ENCODE peak calls at places on chromosome 14, in four cellular contexts. P is fibroblast of the aortic adventitia, L is GM10248, F is heart left ventricle. R is an unnamed sample.

GRCh38 chr14:102182190-102182589 is 42.5 kb downstream of the WDR20 start:
- DNase-seq in L (no peak), P (peak; percentile 40), F (no peak), R (no peak)

GRCh38 chr14:80150301-80150700 is 61.0 kb downstream of the DIO2 start:
- DNase-seq in F (no peak), L (no peak), P (no peak), R (no peak)

GRCh38 chr14:102668291-102668873 is 75.9 kb downstream of the RCOR1 start:
- DNase-seq in F (no peak), L (no peak), P (no peak), R (no peak)

GRCh38 chr14:74616507-74616906 is 4.5 kb upstream of the LTBP2 start:
- DNase-seq in L (no peak), F (no peak), P (peak; percentile 83), R (no peak)

GRCh38 chr14:75205586-75205985 is 29.2 kb upstream of the TMED10 start:
- DNase-seq in P (peak; percentile 53), L (no peak), F (no peak), R (no peak)

GRCh38 chr14:99728981-99729451 is 44.9 kb downstream of the CYP46A1 start:
- DNase-seq in L (no peak), P (no peak), F (peak; percentile 10), R (peak; percentile 51)

GRCh38 chr14:88518592-88519512 is 36.0 kb downstream of the PTPN21 start:
- DNase-seq in P (peak; percentile 76), F (no peak), L (no peak), R (no peak)

GRCh38 chr14:101812071-101812470 is 50.6 kb downstream of the PPP2R5C start:
- DNase-seq in P (no peak), L (no peak), F (no peak), R (no peak)

GRCh38 chr14:24366664-24367505 is 1.1 kb upstream of the NFATC4 start:
- DNase-seq in F (peak; percentile 93), L (peak; percentile 91), P (peak; percentile 97), R (peak; percentile 94)

GRCh38 chr14:23626946-23627345 is 9.2 kb upstream of the DHRS2 start:
- DNase-seq in F (peak; percentile 2), P (no peak), L (no peak), R (no peak)

GRCh38 chr14:59900536-59900935 is 19.4 kb upstream of the LRRC9 start:
- DNase-seq in F (no peak), L (no peak), P (no peak), R (no peak)

GRCh38 chr14:44952391-44953110 is 9.2 kb downstream of the KLHL28 start:
- DNase-seq in F (no peak), L (no peak), P (no peak), R (no peak)

GRCh38 chr14:79496701-79497100 is 714.6 kb downstream of the DIO2 start:
- DNase-seq in F (no peak), P (no peak), L (no peak), R (no peak)

GRCh38 chr14:102824832-102825231 is 47.6 kb downstream of the TRAF3 start:
- DNase-seq in P (peak; percentile 39), F (peak; percentile 51), L (no peak), R (no peak)

GRCh38 chr14:99475179-99475578 is 5.5 kb downstream of the SETD3 start:
- DNase-seq in F (no peak), L (no peak), P (peak; percentile 64), R (no peak)

GRCh38 chr14:63454863-63455622 is 88.1 kb downstream of the PPP2R5E start:
- DNase-seq in L (no peak), F (no peak), P (peak; percentile 55), R (no peak)

GRCh38 chr14:77212097-77212873 is 30.7 kb downstream of the TMEM63C start:
- DNase-seq in L (no peak), P (no peak), F (no peak), R (no peak)

GRCh38 chr14:100058777-100059432 is 6.3 kb upstream of the EVL start:
- DNase-seq in L (peak; percentile 40), F (no peak), P (no peak), R (no peak)

GRCh38 chr14:56826214-56826613 is 15.9 kb upstream of the OTX2 start:
- DNase-seq in F (no peak), L (no peak), P (no peak), R (no peak)

GRCh38 chr14:23375527-23376251 is 1.2 kb upstream of the CMTM5 start:
- DNase-seq in L (no peak), F (no peak), P (no peak), R (no peak)

GRCh38 chr14:105069887-105070759 is 4.9 kb upstream of the GPR132 start:
- DNase-seq in F (peak; percentile 52), P (no peak), L (peak; percentile 83), R (no peak)

GRCh38 chr14:101069666-101070362 is 166.3 kb upstream of the RTL1 start:
- DNase-seq in P (no peak), F (peak; percentile 8), L (no peak), R (no peak)

GRCh38 chr14:44966601-44967336 is 4.8 kb downstream of the TOGARAM1 start:
- DNase-seq in P (no peak), F (no peak), L (no peak), R (no peak)

GRCh38 chr14:100011568-100012325 is 53.5 kb upstream of the EVL start:
- DNase-seq in F (no peak), L (no peak), P (no peak), R (no peak)

GRCh38 chr14:86946446-86946845 is 1046.5 kb downstream of the GALC start:
- DNase-seq in P (no peak), F (no peak), L (no peak), R (no peak)

GRCh38 chr14:103199141-103199540 is 75.9 kb downstream of the TNFAIP2 start:
- DNase-seq in P (peak; percentile 89), F (no peak), L (no peak), R (peak; percentile 73)

GRCh38 chr14:52740751-52741150 is 10.8 kb downstream of the STYX start:
- DNase-seq in L (no peak), P (no peak), F (no peak), R (no peak)

GRCh38 chr14:100648474-100649172 is 61.4 kb upstream of the BEGAIN start:
- DNase-seq in L (no peak), F (no peak), P (no peak), R (no peak)

GRCh38 chr14:56005580-56006053 is 112.6 kb upstream of the PELI2 start:
- DNase-seq in L (no peak), P (peak; percentile 42), F (no peak), R (no peak)

GRCh38 chr14:23252420-23253333 is 14.9 kb downstream of the RNF212B start:
- DNase-seq in L (no peak), P (no peak), F (no peak), R (no peak)

GRCh38 chr14:95849761-95850160 is 26.9 kb upstream of the TUNAR start:
- DNase-seq in P (no peak), F (no peak), L (no peak), R (peak; percentile 4)

GRCh38 chr14:53779301-53779700 is 177.3 kb downstream of the BMP4 start:
- DNase-seq in L (no peak), F (no peak), P (no peak), R (no peak)

GRCh38 chr14:52117433-52117832 is 48.6 kb upstream of the NID2 start:
- DNase-seq in P (no peak), L (no peak), F (no peak), R (no peak)

GRCh38 chr14:74973003-74973614 is 17.7 kb upstream of the PGF start:
- DNase-seq in L (no peak), F (peak; percentile 86), P (no peak), R (no peak)

DNA sequence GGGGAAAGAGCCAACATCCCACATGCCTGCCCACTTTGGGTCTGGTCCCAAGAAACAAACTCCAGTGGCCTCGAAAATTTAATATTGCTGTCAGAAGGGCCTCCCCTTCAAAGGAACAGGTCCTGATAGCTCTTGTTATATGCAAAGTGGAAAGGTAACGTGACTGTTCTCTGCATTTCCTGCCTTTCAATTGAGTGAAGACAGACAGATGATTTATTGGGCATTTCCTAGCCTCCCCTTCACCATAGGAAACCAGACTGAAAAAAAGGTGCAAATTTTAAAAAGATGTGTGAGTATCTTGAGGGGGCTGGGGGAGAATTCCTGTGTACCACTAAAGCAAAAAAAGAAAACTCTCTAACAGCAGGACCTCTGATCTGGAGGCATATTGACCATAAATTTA is 235.2 kb downstream of the ZFP36L1 start:
- DNase-seq in L (no peak), P (no peak), F (no peak), R (no peak)
- TF ChIP-seq CTCF in L (no peak), P (no peak), F (no peak), R (no peak)

GRCh38 chr14:32366256-32366655 is 37.2 kb downstream of the AKAP6 start:
- DNase-seq in L (no peak), P (peak; percentile 67), F (no peak), R (no peak)
- TF ChIP-seq CTCF in L (no peak), P (peak; percentile 12), F (no peak), R (peak; percentile 26)

GRCh38 chr14:90109858-90110257 is 48.1 kb downstream of the KCNK13 start:
- DNase-seq in L (no peak), F (no peak), P (no peak), R (no peak)
- TF ChIP-seq CTCF in L (peak; percentile 11), F (no peak), P (peak; percentile 17), R (no peak)

GRCh38 chr14:64772394-64772950 is 68.2 kb downstream of the PLEKHG3 start:
- DNase-seq in P (no peak), F (peak; percentile 18), L (no peak), R (no peak)
- TF ChIP-seq CTCF in P (no peak), F (no peak), L (no peak), R (no peak)

R was measured in right atrium auricular region.